ENCODE peak calls at places on chromosomes 2 and 18, in four cellular contexts. C, B, O and K are unnamed samples.

GRCh38 chr2:119367472-119368099 is 809 bp downstream of the DBI start:
- DNase-seq in C (peak), B (peak), O (peak), K (peak)

GRCh38 chr2:144666032-144666431 is 146.1 kb upstream of the ZEB2 start:
- DNase-seq in C (no peak), B (no peak), O (no peak), K (no peak)

GRCh38 chr2:120878970-120879369 is 143.3 kb downstream of the GLI2 start:
- DNase-seq in C (no peak), B (no peak), O (no peak), K (peak)

GRCh38 chr2:73886357-73886756 is 6.5 kb upstream of the ACTG2 start:
- DNase-seq in C (no peak), B (no peak), O (no peak), K (no peak)

GRCh38 chr18:36942264-36942663 is 113.3 kb downstream of the KIAA1328 start:
- DNase-seq in C (peak), B (no peak), O (no peak), K (no peak)

GRCh38 chr18:56221195-56222065 is 417.0 kb downstream of the TXNL1 start:
- DNase-seq in C (peak), B (no peak), O (no peak), K (no peak)

GRCh38 chr2:133072837-133073694 is 403.1 kb upstream of the LYPD1 start:
- DNase-seq in C (no peak), B (no peak), O (no peak), K (no peak)

GRCh38 chr2:216340280-216340631 is 32.0 kb downstream of the MARCHF4 start:
- DNase-seq in C (no peak), B (no peak), O (no peak), K (no peak)

GRCh38 chr2:95525294-95526035 is 40.9 kb upstream of the TRIM43B start:
- DNase-seq in C (no peak), B (no peak), O (no peak), K (no peak)

GRCh38 chr18:10750386-10751035 is 224.7 kb downstream of the NAPG start:
- DNase-seq in C (no peak), B (no peak), O (no peak), K (no peak)

GRCh38 chr18:23835506-23835905 is 146.3 kb downstream of the LAMA3 start:
- DNase-seq in C (no peak), B (no peak), O (no peak), K (no peak)

GRCh38 chr2:144659731-144660275 is 139.9 kb upstream of the ZEB2 start:
- DNase-seq in C (peak), B (no peak), O (peak), K (no peak)

GRCh38 chr2:8592736-8593135 is 89.1 kb upstream of the ID2 start:
- DNase-seq in C (no peak), B (no peak), O (no peak), K (no peak)

GRCh38 chr2:176421291-176422050 is 152.2 kb downstream of the MTX2 start:
- DNase-seq in C (no peak), B (no peak), O (no peak), K (no peak)

GRCh38 chr2:212940816-212941215 is 210.6 kb downstream of the IKZF2 start:
- DNase-seq in C (no peak), B (no peak), O (no peak), K (no peak)

GRCh38 chr2:173109253-173110188 is 33.9 kb downstream of the MAP3K20 start:
- DNase-seq in C (peak), B (no peak), O (no peak), K (no peak)

GRCh38 chr2:160394153-160394552 is 99.5 kb downstream of the RBMS1 start:
- DNase-seq in C (no peak), B (no peak), O (no peak), K (no peak)

GRCh38 chr2:96325038-96325883 is at the start of gene ITPRIPL1:
- DNase-seq in C (no peak), B (no peak), O (no peak), K (peak)

GRCh38 chr2:85888020-85888744 is 608 bp downstream of the ST3GAL5 start:
- DNase-seq in C (no peak), B (peak), O (peak), K (peak)

GRCh38 chr2:98422449-98422848 is 22.2 kb upstream of the INPP4A start:
- DNase-seq in C (no peak), B (no peak), O (no peak), K (no peak)

GRCh38 chr18:49648326-49648725 is 86.5 kb downstream of the LIPG start:
- DNase-seq in C (no peak), B (no peak), O (no peak), K (peak)

GRCh38 chr2:33030326-33030725 is 83.6 kb downstream of the LTBP1 start:
- DNase-seq in C (no peak), B (no peak), O (no peak), K (no peak)

GRCh38 chr2:120919771-120920437 is 184.2 kb downstream of the GLI2 start:
- DNase-seq in C (peak), B (no peak), O (no peak), K (no peak)

GRCh38 chr2:47872941-47873340 is 33.4 kb downstream of the FBXO11 start:
- DNase-seq in C (no peak), B (no peak), O (no peak), K (no peak)
- TF ChIP-seq CTCF in C (no peak), B (no peak), O (no peak), K (no peak)

GRCh38 chr18:1057367-1057766 is 152.7 kb downstream of the ADCYAP1 start:
- DNase-seq in C (no peak), B (no peak), O (no peak), K (no peak)

GRCh38 chr18:1062592-1062991 is 157.9 kb downstream of the ADCYAP1 start:
- DNase-seq in C (no peak), B (no peak), O (no peak), K (no peak)
- TF ChIP-seq CTCF in C (peak), B (no peak), O (no peak), K (no peak)

DNA sequence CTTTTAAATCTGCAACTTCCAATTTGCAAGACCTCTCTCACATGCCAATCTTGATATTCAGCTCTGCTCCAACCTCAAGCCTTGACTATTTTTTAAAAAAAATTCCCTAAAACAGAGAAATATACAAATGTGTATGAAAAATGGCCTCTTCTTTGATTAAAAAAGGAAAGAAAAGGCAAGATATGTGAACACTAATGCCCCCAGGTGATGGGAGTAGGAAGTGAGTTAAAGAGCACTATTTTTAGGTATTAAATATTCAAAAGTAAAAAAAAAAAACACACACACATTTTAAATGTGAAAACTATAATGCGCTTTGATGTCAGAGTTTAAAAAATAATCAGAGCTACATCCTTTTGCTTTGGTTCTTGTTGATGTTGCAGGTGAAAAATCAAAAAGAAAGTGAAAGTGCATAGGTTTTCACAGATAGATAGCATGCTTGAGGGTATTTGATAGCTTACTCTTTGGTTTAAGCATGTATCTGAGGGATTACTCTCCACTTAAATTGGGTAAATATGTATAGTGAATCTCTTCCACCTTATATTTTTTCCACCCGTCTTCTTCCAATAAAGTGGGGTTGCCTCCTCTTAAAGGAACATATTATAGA is 406.0 kb upstream of the POU3F3 start:
- DNase-seq in C (no peak), B (no peak), O (no peak), K (no peak)
- TF ChIP-seq CTCF in C (no peak), B (peak), O (no peak), K (peak)

GRCh38 chr2:174605687-174606086 is 8.1 kb upstream of the WIPF1 start:
- DNase-seq in C (peak), B (no peak), O (no peak), K (no peak)
- TF ChIP-seq CTCF in C (peak), B (peak), O (peak), K (no peak)

GRCh38 chr2:187497140-187497539 is 49.1 kb upstream of the CALCRL start:
- DNase-seq in C (no peak), B (no peak), O (no peak), K (no peak)

GRCh38 chr2:187497858-187498463 is 49.9 kb upstream of the CALCRL start:
- DNase-seq in C (no peak), B (no peak), O (no peak), K (no peak)

GRCh38 chr2:187502467-187502866 is 51.8 kb downstream of the TFPI start:
- DNase-seq in C (no peak), B (no peak), O (no peak), K (no peak)

GRCh38 chr2:187499941-187500532 is 52.0 kb upstream of the CALCRL start:
- DNase-seq in C (peak), B (peak), O (no peak), K (peak)

GRCh38 chr2:187500585-187501359 is 52.7 kb upstream of the CALCRL start:
- DNase-seq in C (peak), B (no peak), O (no peak), K (no peak)
- TF ChIP-seq CTCF in C (peak), B (peak), O (peak), K (peak)

GRCh38 chr18:12599966-12600365 is 57.9 kb downstream of the SPIRE1 start:
- DNase-seq in C (no peak), B (no peak), O (no peak), K (no peak)

GRCh38 chr18:12608292-12608691 is 49.6 kb downstream of the SPIRE1 start:
- DNase-seq in C (no peak), B (no peak), O (no peak), K (no peak)

GRCh38 chr18:12606592-12607315 is 51.2 kb downstream of the SPIRE1 start:
- DNase-seq in C (peak), B (no peak), O (no peak), K (no peak)

GRCh38 chr18:12599543-12599942 is 58.4 kb downstream of the SPIRE1 start:
- DNase-seq in C (no peak), B (no peak), O (no peak), K (no peak)

GRCh38 chr18:12604445-12605007 is 53.4 kb downstream of the SPIRE1 start:
- DNase-seq in C (no peak), B (no peak), O (no peak), K (no peak)
- TF ChIP-seq CTCF in C (peak), B (peak), O (no peak), K (peak)

GRCh38 chr2:205716126-205716525 is 33.8 kb downstream of the NRP2 start:
- DNase-seq in C (no peak), B (no peak), O (no peak), K (no peak)
- TF ChIP-seq CTCF in C (peak), B (peak), O (peak), K (no peak)

DNA sequence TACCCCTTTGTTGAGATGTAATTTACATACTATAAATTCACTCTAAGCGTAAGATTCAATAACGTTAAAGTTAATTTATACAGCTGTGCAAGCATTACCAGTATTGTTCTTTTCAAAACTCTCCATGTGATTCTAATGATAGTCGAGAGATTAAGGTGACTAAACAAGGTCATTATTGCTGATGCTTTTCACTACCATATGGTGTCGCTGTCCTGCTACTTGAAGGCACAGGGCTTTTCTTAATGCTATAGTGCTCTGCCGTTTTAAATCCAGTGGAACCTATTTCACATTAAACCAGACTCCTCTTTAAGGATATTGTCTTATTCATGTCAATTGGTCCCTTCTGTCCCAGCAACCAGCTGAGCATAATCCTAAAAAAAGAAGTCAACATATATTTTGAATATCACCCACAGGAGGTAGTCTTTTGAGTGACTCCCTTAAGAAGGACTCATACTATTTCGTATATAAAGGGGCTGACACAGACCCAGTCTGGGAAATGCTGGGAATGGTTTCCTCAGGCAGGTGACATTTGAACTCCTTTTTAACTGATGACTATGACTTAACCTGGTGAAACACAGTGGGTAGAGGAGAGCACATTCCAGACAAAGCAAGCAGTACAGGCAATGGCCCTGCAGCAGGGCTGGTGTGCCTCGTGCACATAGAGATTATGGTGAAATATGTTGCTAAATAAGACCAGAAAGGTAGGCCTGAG is 53.9 kb upstream of the CYTIP start:
- DNase-seq in C (peak), B (no peak), O (no peak), K (no peak)
- TF ChIP-seq CTCF in C (peak), B (peak), O (peak), K (peak)